ENCODE peak calls at places on chromosomes 2 and 18, in seven cellular contexts. One of them, this sample, is unnamed.

GRCh38 chr2:229922449-229923386 is at the start of gene FBXO36:
- DNase-seq in glutamatergic neuron: peak
- DNase-seq in cardiac fibroblast: peak
- DNase-seq in nephron progenitor cell: peak
- DNase-seq in pancreas: peak
- DNase-seq in GM12865: peak
- DNase-seq in right lobe of liver: peak
- DNase-seq in this sample: peak

GRCh38 chr18:9831046-9831722 is 54.6 kb upstream of the TXNDC2 start:
- DNase-seq in pancreas: no peak
- DNase-seq in nephron progenitor cell: no peak
- DNase-seq in glutamatergic neuron: no peak
- DNase-seq in GM12865: no peak
- DNase-seq in right lobe of liver: no peak
- DNase-seq in cardiac fibroblast: no peak
- DNase-seq in this sample: no peak

GRCh38 chr2:240646061-240646899 is 21.0 kb downstream of the GPR35 start:
- DNase-seq in pancreas: no peak
- DNase-seq in cardiac fibroblast: no peak
- DNase-seq in right lobe of liver: no peak
- DNase-seq in glutamatergic neuron: no peak
- DNase-seq in GM12865: no peak
- DNase-seq in nephron progenitor cell: no peak
- DNase-seq in this sample: no peak

GRCh38 chr18:2963048-2963447 is 49.9 kb downstream of the LPIN2 start:
- DNase-seq in glutamatergic neuron: no peak
- DNase-seq in cardiac fibroblast: no peak
- DNase-seq in right lobe of liver: no peak
- DNase-seq in nephron progenitor cell: no peak
- DNase-seq in GM12865: peak
- DNase-seq in pancreas: no peak
- DNase-seq in this sample: no peak

GRCh38 chr2:45643095-45643494 is 8.4 kb upstream of the PRKCE start:
- DNase-seq in right lobe of liver: peak
- DNase-seq in cardiac fibroblast: no peak
- DNase-seq in glutamatergic neuron: no peak
- DNase-seq in pancreas: peak
- DNase-seq in GM12865: no peak
- DNase-seq in nephron progenitor cell: no peak
- DNase-seq in this sample: no peak

GRCh38 chr2:12338946-12339697 is 377.6 kb upstream of the TRIB2 start:
- DNase-seq in pancreas: no peak
- DNase-seq in cardiac fibroblast: no peak
- DNase-seq in GM12865: no peak
- DNase-seq in glutamatergic neuron: no peak
- DNase-seq in right lobe of liver: no peak
- DNase-seq in nephron progenitor cell: no peak
- DNase-seq in this sample: no peak

GRCh38 chr2:240568678-240569522 is 616 bp downstream of the RNPEPL1 start:
- DNase-seq in cardiac fibroblast: peak
- DNase-seq in pancreas: peak
- DNase-seq in GM12865: peak
- DNase-seq in right lobe of liver: peak
- DNase-seq in nephron progenitor cell: peak
- DNase-seq in glutamatergic neuron: peak
- DNase-seq in this sample: peak

GRCh38 chr2:22355816-22356433 is 1029.1 kb upstream of the KLHL29 start:
- DNase-seq in glutamatergic neuron: peak
- DNase-seq in GM12865: peak
- DNase-seq in cardiac fibroblast: peak
- DNase-seq in pancreas: no peak
- DNase-seq in nephron progenitor cell: peak
- DNase-seq in right lobe of liver: peak
- DNase-seq in this sample: no peak

GRCh38 chr2:74743778-74744177 is 89.7 kb downstream of the SEMA4F start:
- DNase-seq in pancreas: no peak
- DNase-seq in glutamatergic neuron: no peak
- DNase-seq in cardiac fibroblast: no peak
- DNase-seq in GM12865: no peak
- DNase-seq in right lobe of liver: no peak
- DNase-seq in nephron progenitor cell: no peak
- DNase-seq in this sample: no peak

GRCh38 chr2:128413718-128414341 is 95.2 kb upstream of the HS6ST1 start:
- DNase-seq in GM12865: no peak
- DNase-seq in right lobe of liver: peak
- DNase-seq in nephron progenitor cell: no peak
- DNase-seq in glutamatergic neuron: no peak
- DNase-seq in cardiac fibroblast: no peak
- DNase-seq in pancreas: no peak
- DNase-seq in this sample: no peak

GRCh38 chr2:55883339-55883738 is 40.2 kb downstream of the EFEMP1 start:
- DNase-seq in glutamatergic neuron: no peak
- DNase-seq in right lobe of liver: no peak
- DNase-seq in nephron progenitor cell: no peak
- DNase-seq in cardiac fibroblast: peak
- DNase-seq in GM12865: no peak
- DNase-seq in pancreas: no peak
- DNase-seq in this sample: peak

GRCh38 chr2:8475349-8476045 is 206.4 kb upstream of the ID2 start:
- DNase-seq in nephron progenitor cell: no peak
- DNase-seq in cardiac fibroblast: no peak
- DNase-seq in glutamatergic neuron: no peak
- DNase-seq in pancreas: no peak
- DNase-seq in GM12865: peak
- DNase-seq in right lobe of liver: peak
- DNase-seq in this sample: no peak

GRCh38 chr2:220296174-220296573 is 668.7 kb downstream of the SLC4A3 start:
- DNase-seq in right lobe of liver: no peak
- DNase-seq in cardiac fibroblast: no peak
- DNase-seq in GM12865: no peak
- DNase-seq in pancreas: no peak
- DNase-seq in glutamatergic neuron: no peak
- DNase-seq in nephron progenitor cell: peak
- DNase-seq in this sample: peak

GRCh38 chr2:173644146-173644545 is 289.5 kb downstream of the CDCA7 start:
- DNase-seq in nephron progenitor cell: no peak
- DNase-seq in pancreas: no peak
- DNase-seq in GM12865: no peak
- DNase-seq in glutamatergic neuron: no peak
- DNase-seq in right lobe of liver: no peak
- DNase-seq in cardiac fibroblast: peak
- DNase-seq in this sample: peak

GRCh38 chr18:58616446-58616845 is 12.4 kb downstream of the ALPK2 start:
- DNase-seq in glutamatergic neuron: no peak
- DNase-seq in nephron progenitor cell: no peak
- DNase-seq in pancreas: no peak
- DNase-seq in GM12865: no peak
- DNase-seq in right lobe of liver: no peak
- DNase-seq in cardiac fibroblast: no peak
- DNase-seq in this sample: no peak

GRCh38 chr18:49456794-49457193 is 3.7 kb downstream of the DYM start:
- DNase-seq in cardiac fibroblast: peak
- DNase-seq in pancreas: no peak
- DNase-seq in right lobe of liver: no peak
- DNase-seq in GM12865: no peak
- DNase-seq in nephron progenitor cell: no peak
- DNase-seq in glutamatergic neuron: no peak
- DNase-seq in this sample: no peak

GRCh38 chr2:193542762-193543161 is 1348.0 kb upstream of the TMEFF2 start:
- DNase-seq in glutamatergic neuron: no peak
- DNase-seq in cardiac fibroblast: no peak
- DNase-seq in pancreas: peak
- DNase-seq in right lobe of liver: no peak
- DNase-seq in nephron progenitor cell: no peak
- DNase-seq in GM12865: no peak
- DNase-seq in this sample: no peak

GRCh38 chr2:219524817-219525216 is 10.5 kb downstream of the ASIC4 start:
- DNase-seq in nephron progenitor cell: no peak
- DNase-seq in glutamatergic neuron: no peak
- DNase-seq in right lobe of liver: no peak
- DNase-seq in pancreas: no peak
- DNase-seq in GM12865: no peak
- DNase-seq in cardiac fibroblast: no peak
- DNase-seq in this sample: no peak

GRCh38 chr18:39389800-39390379 is 1824.3 kb upstream of the CELF4 start:
- DNase-seq in right lobe of liver: no peak
- DNase-seq in cardiac fibroblast: no peak
- DNase-seq in nephron progenitor cell: no peak
- DNase-seq in GM12865: no peak
- DNase-seq in pancreas: peak
- DNase-seq in glutamatergic neuron: peak
- DNase-seq in this sample: no peak

GRCh38 chr2:75327334-75327733 is 128.0 kb upstream of the TACR1 start:
- DNase-seq in cardiac fibroblast: no peak
- DNase-seq in nephron progenitor cell: no peak
- DNase-seq in glutamatergic neuron: no peak
- DNase-seq in right lobe of liver: no peak
- DNase-seq in GM12865: no peak
- DNase-seq in pancreas: no peak
- DNase-seq in this sample: no peak

GRCh38 chr2:11155326-11156059 is at the start of gene SLC66A3:
- DNase-seq in pancreas: peak
- DNase-seq in glutamatergic neuron: no peak
- DNase-seq in cardiac fibroblast: peak
- DNase-seq in right lobe of liver: no peak
- DNase-seq in GM12865: peak
- DNase-seq in nephron progenitor cell: no peak
- DNase-seq in this sample: peak
- TF ChIP-seq CTCF in pancreas: no peak
- TF ChIP-seq CTCF in glutamatergic neuron: no peak
- TF ChIP-seq CTCF in cardiac fibroblast: no peak
- TF ChIP-seq CTCF in right lobe of liver: no peak
- TF ChIP-seq CTCF in GM12865: no peak
- TF ChIP-seq CTCF in nephron progenitor cell: no peak
- TF ChIP-seq CTCF in this sample: no peak

DNA sequence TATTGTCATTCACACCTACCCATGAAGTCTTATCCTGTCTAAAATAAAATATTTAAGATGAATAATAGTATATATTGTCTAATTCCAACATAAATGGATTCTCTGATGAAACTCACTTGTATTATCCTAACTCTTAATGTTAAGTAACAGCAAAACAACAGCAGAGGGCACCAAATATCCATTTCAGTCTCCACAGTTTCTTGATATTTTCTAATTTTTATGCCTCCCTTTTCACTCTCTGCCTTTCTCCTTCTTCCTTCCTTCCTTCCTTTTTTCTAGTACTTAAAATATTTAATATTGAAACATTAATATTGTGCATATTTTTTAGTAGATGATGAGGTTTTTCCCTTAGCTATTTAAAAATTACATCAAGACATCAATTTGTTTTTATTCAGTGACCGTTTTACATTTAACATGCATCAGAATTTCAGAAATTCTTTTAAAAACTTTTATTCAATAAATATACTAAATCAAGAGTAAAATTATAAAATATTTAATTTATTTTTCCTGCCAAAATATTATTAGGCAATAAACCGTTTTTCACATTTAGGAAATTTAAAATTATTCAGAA is 97.6 kb downstream of the WDR7 start:
- DNase-seq in cardiac fibroblast: peak
- DNase-seq in GM12865: peak
- DNase-seq in pancreas: no peak
- DNase-seq in right lobe of liver: no peak
- DNase-seq in nephron progenitor cell: peak
- DNase-seq in glutamatergic neuron: no peak
- DNase-seq in this sample: peak
- TF ChIP-seq CTCF in cardiac fibroblast: peak
- TF ChIP-seq CTCF in GM12865: peak
- TF ChIP-seq CTCF in pancreas: peak
- TF ChIP-seq CTCF in right lobe of liver: peak
- TF ChIP-seq CTCF in nephron progenitor cell: peak
- TF ChIP-seq CTCF in glutamatergic neuron: peak
- TF ChIP-seq CTCF in this sample: peak

GRCh38 chr2:120885311-120885710 is 149.6 kb downstream of the GLI2 start:
- DNase-seq in cardiac fibroblast: no peak
- DNase-seq in nephron progenitor cell: no peak
- DNase-seq in glutamatergic neuron: no peak
- DNase-seq in right lobe of liver: no peak
- DNase-seq in GM12865: no peak
- DNase-seq in pancreas: peak
- DNase-seq in this sample: no peak

GRCh38 chr2:120881981-120882788 is 146.5 kb downstream of the GLI2 start:
- DNase-seq in cardiac fibroblast: no peak
- DNase-seq in GM12865: no peak
- DNase-seq in glutamatergic neuron: no peak
- DNase-seq in pancreas: peak
- DNase-seq in right lobe of liver: no peak
- DNase-seq in nephron progenitor cell: no peak
- DNase-seq in this sample: no peak

GRCh38 chr2:120885749-120886148 is 150.1 kb downstream of the GLI2 start:
- DNase-seq in nephron progenitor cell: no peak
- DNase-seq in right lobe of liver: no peak
- DNase-seq in pancreas: no peak
- DNase-seq in GM12865: no peak
- DNase-seq in cardiac fibroblast: no peak
- DNase-seq in glutamatergic neuron: no peak
- DNase-seq in this sample: no peak

GRCh38 chr2:120884406-120885290 is 149.0 kb downstream of the GLI2 start:
- DNase-seq in GM12865: no peak
- DNase-seq in pancreas: peak
- DNase-seq in cardiac fibroblast: no peak
- DNase-seq in glutamatergic neuron: no peak
- DNase-seq in nephron progenitor cell: peak
- DNase-seq in right lobe of liver: no peak
- DNase-seq in this sample: no peak

DNA sequence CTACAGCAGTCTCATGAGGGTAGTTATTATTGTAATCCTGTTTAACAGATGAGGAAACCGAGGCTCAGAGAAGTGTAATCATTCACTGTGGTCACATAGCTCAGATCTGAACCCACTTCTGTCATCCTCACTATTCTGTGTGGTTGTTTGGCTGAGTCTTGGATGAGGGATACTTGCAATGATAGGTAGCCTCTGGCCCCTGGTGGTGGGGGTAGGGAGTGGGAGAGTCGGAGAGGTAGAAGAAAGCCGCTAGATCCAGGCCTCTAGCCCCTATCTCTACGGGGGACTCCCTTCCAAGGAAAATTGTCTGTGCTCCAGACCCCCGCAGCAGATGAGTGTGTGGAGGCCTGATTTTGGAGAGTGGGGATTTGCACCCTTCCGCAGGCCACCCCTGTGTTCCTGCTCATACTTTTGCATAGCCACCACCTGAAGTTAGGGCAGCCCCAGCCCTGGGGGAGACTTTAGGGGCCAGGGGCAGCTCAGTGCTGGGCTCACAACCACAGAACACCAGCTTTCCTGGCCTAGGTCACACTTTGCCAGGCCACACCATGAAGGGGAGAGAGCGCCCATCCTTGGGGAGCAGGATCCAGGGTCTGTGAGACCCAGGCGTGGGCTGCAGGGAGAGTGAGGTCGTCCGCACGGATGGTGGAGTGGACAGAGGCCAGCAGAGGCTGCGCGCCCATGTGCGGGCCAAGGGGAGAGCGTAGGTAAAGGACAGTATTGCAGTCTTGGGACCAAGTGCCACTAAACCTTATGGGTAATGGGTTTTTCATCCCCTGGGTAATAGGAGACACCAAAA is 148.1 kb downstream of the GLI2 start:
- DNase-seq in GM12865: no peak
- DNase-seq in cardiac fibroblast: no peak
- DNase-seq in glutamatergic neuron: no peak
- DNase-seq in right lobe of liver: no peak
- DNase-seq in pancreas: peak
- DNase-seq in nephron progenitor cell: no peak
- DNase-seq in this sample: no peak
- TF ChIP-seq CTCF in GM12865: no peak
- TF ChIP-seq CTCF in cardiac fibroblast: no peak
- TF ChIP-seq CTCF in glutamatergic neuron: peak
- TF ChIP-seq CTCF in right lobe of liver: no peak
- TF ChIP-seq CTCF in pancreas: no peak
- TF ChIP-seq CTCF in nephron progenitor cell: peak
- TF ChIP-seq CTCF in this sample: peak

GRCh38 chr2:116435648-116436047 is 1378.8 kb upstream of the DDX18 start:
- DNase-seq in cardiac fibroblast: no peak
- DNase-seq in nephron progenitor cell: no peak
- DNase-seq in GM12865: no peak
- DNase-seq in right lobe of liver: no peak
- DNase-seq in pancreas: no peak
- DNase-seq in glutamatergic neuron: no peak
- DNase-seq in this sample: no peak
- TF ChIP-seq CTCF in cardiac fibroblast: no peak
- TF ChIP-seq CTCF in nephron progenitor cell: no peak
- TF ChIP-seq CTCF in GM12865: no peak
- TF ChIP-seq CTCF in right lobe of liver: peak
- TF ChIP-seq CTCF in pancreas: no peak
- TF ChIP-seq CTCF in glutamatergic neuron: no peak
- TF ChIP-seq CTCF in this sample: no peak